ENCODE peak calls at places on chromosomes 12 and 14, in six cellular contexts. K is iPS-NIHi11, A is astrocyte of the cerebellum, C is upper lobe of right lung, W is brain microvascular endothelial cell, O is NCI-H748 treated with DMSO at 0.1 percent for 48 hours. T is an unnamed sample.

GRCh38 chr12:59484575-59484974 is 111.3 kb upstream of the SLC16A7 start:
- DNase-seq in W (no peak), O (no peak), K (no peak), A (no peak), C (no peak), T (no peak)

GRCh38 chr12:22321620-22322019 is 12.9 kb downstream of the ST8SIA1 start:
- DNase-seq in A (no peak), K (no peak), O (no peak), W (peak), C (no peak), T (no peak)

GRCh38 chr14:64725360-64725815 is 21.2 kb downstream of the PLEKHG3 start:
- DNase-seq in C (peak), O (no peak), K (no peak), W (no peak), A (no peak), T (no peak)

GRCh38 chr12:25311501-25311900 is 60.8 kb upstream of the KRAS start:
- DNase-seq in C (no peak), O (no peak), A (no peak), K (no peak), W (peak), T (no peak)

GRCh38 chr14:74257078-74257987 is 18.1 kb downstream of the VSX2 start:
- DNase-seq in W (no peak), C (peak), K (peak), A (no peak), O (peak), T (peak)

GRCh38 chr12:19639781-19640180 is 200.5 kb downstream of the AEBP2 start:
- DNase-seq in W (no peak), C (no peak), A (no peak), O (no peak), K (no peak), T (no peak)

GRCh38 chr14:31968107-31968810 is 108.8 kb upstream of the ARHGAP5 start:
- DNase-seq in O (no peak), W (no peak), A (no peak), K (no peak), C (no peak), T (peak)

GRCh38 chr12:101924647-101925046 is 47.3 kb downstream of the DRAM1 start:
- DNase-seq in C (no peak), O (no peak), W (peak), A (no peak), K (peak), T (no peak)

GRCh38 chr12:112850343-112850742 is 56.4 kb upstream of the OAS1 start:
- DNase-seq in C (no peak), K (no peak), A (no peak), O (no peak), W (no peak), T (no peak)

GRCh38 chr12:44511289-44511688 is 364.8 kb downstream of the NELL2 start:
- DNase-seq in K (no peak), O (no peak), W (no peak), C (no peak), A (no peak), T (no peak)

GRCh38 chr12:75831413-75831812 is 200.2 kb downstream of the PHLDA1 start:
- DNase-seq in A (no peak), O (no peak), K (no peak), C (no peak), W (peak), T (no peak)

GRCh38 chr12:43329381-43329780 is 222.6 kb downstream of the ADAMTS20 start:
- DNase-seq in K (no peak), A (no peak), O (no peak), W (peak), C (no peak), T (no peak)

GRCh38 chr12:105874121-105874520 is 264.6 kb downstream of the NUAK1 start:
- DNase-seq in C (no peak), O (no peak), A (no peak), K (no peak), W (no peak), T (no peak)

GRCh38 chr14:93959239-93960107 is 16.9 kb downstream of the ASB2 start:
- DNase-seq in K (peak), A (peak), C (peak), O (no peak), W (peak), T (peak)

GRCh38 chr12:49872381-49872780 is 29.5 kb upstream of the BCDIN3D start:
- DNase-seq in K (peak), W (no peak), C (no peak), A (no peak), O (no peak), T (no peak)

GRCh38 chr12:112716099-112717093 is 75.2 kb upstream of the RPH3A start:
- DNase-seq in O (no peak), K (peak), A (no peak), W (peak), C (no peak), T (peak)